ENCODE peak calls at places on chromosomes 3 and 15, in four cellular contexts. B is left lung, Y is foreskin fibroblast, Q is bronchial epithelial cell. F is an unnamed sample.

GRCh38 chr3:165185707-165186327 is 10.4 kb downstream of the SLITRK3 start:
- DNase-seq in Y (peak), B (no peak), Q (peak), F (peak)

GRCh38 chr3:32246079-32246675 is 7.7 kb downstream of the CMTM8 start:
- DNase-seq in B (no peak), Q (peak), Y (no peak), F (no peak)

GRCh38 chr3:24773798-24774197 is 279.1 kb upstream of the THRB start:
- DNase-seq in B (no peak), Q (peak), Y (peak), F (peak)

GRCh38 chr3:191296041-191296541 is 33.1 kb upstream of the CCDC50 start:
- DNase-seq in Q (no peak), B (no peak), Y (no peak), F (no peak)

GRCh38 chr3:89606151-89606550 is 498.7 kb downstream of the EPHA3 start:
- DNase-seq in Q (peak), B (no peak), Y (peak), F (peak)

GRCh38 chr15:46409879-46410278 is 775.0 kb downstream of the SQOR start:
- DNase-seq in Q (no peak), Y (peak), B (no peak), F (no peak)

GRCh38 chr15:57647791-57648130 is 56.1 kb downstream of the MYZAP start:
- DNase-seq in Y (peak), B (no peak), Q (peak), F (peak)

GRCh38 chr15:54812383-54812782 is 384.4 kb downstream of the RSL24D1 start:
- DNase-seq in Y (no peak), Q (no peak), B (no peak), F (no peak)

GRCh38 chr15:85044251-85044853 is 62.7 kb downstream of the PDE8A start:
- DNase-seq in Q (peak), B (no peak), Y (peak), F (peak)

GRCh38 chr15:35753486-35753885 is 207.5 kb upstream of the DPH6 start:
- DNase-seq in Y (peak), Q (peak), B (no peak), F (peak)

GRCh38 chr3:197137741-197138140 is 108.1 kb upstream of the MELTF start:
- DNase-seq in B (peak), Q (no peak), Y (no peak), F (no peak)

GRCh38 chr15:89104172-89104564 is 15.9 kb downstream of the ABHD2 start:
- DNase-seq in Y (peak), B (no peak), Q (no peak), F (peak)
- TF ChIP-seq CTCF in Y (no peak), B (no peak), Q (no peak), F (no peak)

DNA sequence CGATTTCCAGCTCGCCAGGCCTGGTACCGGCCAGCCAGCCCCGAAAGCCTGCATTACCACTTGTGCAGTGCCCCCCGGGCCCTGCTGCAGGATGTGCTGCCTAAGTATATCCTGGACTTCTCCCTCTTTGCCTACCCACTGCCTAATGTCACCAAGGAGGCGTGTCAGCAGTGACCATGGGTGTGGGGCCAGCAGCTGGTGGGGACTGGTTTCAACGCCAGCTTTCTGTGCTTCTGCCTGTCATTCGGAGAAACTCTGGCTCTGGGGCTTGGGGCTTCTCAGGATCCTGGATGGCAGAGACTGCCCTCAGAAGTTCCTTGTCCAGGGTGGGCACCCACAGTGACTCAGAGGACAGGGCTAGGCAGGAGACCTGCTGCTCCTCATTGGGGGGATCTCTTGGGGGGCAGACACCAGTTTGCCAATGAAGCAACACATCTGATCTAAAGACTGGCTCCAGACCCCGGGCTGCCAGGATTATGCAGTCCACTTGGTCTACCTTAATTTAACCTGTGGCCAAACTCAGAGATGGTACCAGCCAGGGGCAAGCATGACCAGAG is 1.5 kb downstream of the CHST14 start:
- DNase-seq in Q (no peak), B (no peak), Y (no peak), F (no peak)
- H3K4me3 ChIP-seq in Q (no peak), B (peak), Y (peak), F (peak)

GRCh38 chr3:185721970-185722369 is 102.9 kb downstream of the IGF2BP2 start:
- DNase-seq in Q (no peak), B (no peak), Y (no peak), F (no peak)
- TF ChIP-seq CTCF in Q (no peak), B (no peak), Y (no peak), F (no peak)

GRCh38 chr15:73048624-73049295 is 3.5 kb upstream of the NEO1 start:
- DNase-seq in Y (no peak), Q (no peak), B (no peak), F (no peak)

GRCh38 chr15:73049564-73050215 is 2.6 kb upstream of the NEO1 start:
- DNase-seq in B (no peak), Y (no peak), Q (no peak), F (no peak)

GRCh38 chr15:73051811-73052678 is at the start of gene NEO1:
- DNase-seq in B (peak), Y (peak), Q (peak), F (peak)

GRCh38 chr15:73051402-73051810 is 857 bp upstream of the NEO1 start:
- DNase-seq in Q (peak), B (peak), Y (no peak), F (no peak)

DNA sequence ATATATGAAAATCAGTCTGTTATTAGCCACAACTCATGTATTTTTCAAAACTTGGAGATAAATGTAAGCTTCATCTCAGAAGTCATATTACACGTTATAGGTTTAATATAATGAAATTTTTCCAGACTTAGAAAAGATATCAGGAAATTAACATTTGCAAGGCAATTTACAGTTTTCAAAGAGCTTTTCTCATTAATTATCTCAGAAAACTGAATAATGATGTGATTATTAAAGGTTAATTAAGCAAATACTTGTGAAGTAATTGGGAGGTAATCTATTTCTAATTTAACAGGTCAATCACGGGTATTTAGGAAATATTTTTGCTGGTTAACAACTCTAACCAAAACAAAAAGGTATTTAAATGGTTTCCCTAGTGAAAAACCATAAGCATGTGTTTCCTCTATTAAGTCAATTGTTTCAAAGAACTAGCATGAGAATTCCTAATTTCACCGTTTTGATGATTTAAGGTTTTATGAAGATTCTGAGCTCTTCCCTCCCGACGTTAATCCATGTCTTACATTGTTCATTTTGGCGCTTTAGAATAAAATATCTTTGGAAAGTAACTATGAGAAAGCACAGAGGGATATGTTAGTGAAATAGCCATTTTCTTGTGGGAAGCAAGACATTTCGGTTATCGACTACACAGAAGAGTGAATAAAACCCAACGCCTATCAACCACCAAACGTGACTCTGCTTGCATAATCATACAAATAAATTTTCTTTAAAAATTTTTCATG is 1.5 kb upstream of the NEO1 start:
- DNase-seq in B (no peak), Q (no peak), Y (peak), F (no peak)
- H3K4me3 ChIP-seq in B (peak), Q (peak), Y (peak), F (no peak)

GRCh38 chr15:82679626-82680199 is 30.0 kb downstream of the AP3B2 start:
- DNase-seq in Y (no peak), Q (no peak), B (peak), F (no peak)

GRCh38 chr15:82674873-82675272 is 27.7 kb upstream of the CPEB1 start:
- DNase-seq in B (no peak), Y (no peak), Q (no peak), F (no peak)

GRCh38 chr15:82681371-82681770 is 28.3 kb downstream of the AP3B2 start:
- DNase-seq in B (peak), Y (no peak), Q (no peak), F (no peak)

GRCh38 chr15:82677720-82678323 is 30.7 kb upstream of the CPEB1 start:
- DNase-seq in Q (no peak), Y (no peak), B (no peak), F (no peak)

DNA sequence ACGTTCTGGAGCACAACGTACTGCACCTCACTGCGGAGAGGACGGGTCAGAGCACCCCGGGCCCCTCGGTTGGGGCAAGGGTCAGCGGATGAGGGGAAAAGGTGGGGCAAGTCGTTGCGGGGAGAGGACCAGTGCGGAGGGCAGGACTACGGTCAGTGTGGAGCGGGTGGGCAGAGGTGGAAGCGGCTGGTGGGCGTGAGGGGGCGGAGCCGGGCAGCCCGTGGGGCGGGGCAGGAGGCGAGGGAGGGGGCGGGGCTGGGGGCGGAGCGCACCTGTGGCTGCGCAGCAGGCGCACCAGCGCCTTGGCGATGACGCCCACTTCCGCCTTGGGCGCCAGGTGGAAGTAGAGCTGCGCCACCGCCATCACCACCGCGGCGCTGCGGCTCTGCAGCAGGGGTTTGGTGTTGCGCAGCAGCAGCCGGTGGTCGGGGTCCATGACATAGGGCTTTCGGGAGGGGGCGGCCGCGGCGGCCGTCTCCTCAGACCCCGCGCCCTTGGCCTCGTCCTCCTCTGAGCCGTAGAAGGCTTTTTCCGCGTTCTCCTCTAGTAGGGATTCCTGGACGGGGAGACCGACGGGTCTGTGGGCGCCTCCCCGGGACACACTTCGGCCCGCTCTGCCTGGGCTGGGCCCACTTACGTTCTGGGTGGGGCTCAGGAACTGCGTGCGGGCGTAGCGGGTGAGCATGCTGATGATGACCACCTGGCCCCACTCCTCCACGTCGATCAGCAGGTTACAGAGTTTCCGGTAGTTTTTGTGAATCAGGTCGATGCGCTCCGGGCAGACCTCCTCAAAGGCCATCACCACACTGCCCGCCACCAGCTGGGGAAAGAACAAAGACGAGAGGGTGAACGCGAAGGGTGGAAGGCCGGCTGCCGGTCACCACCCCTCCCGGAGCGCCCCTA is 29.2 kb downstream of the AP3B2 start:
- DNase-seq in Y (no peak), B (peak), Q (peak), F (no peak)
- TF ChIP-seq CTCF in Y (no peak), B (no peak), Q (peak), F (no peak)

DNA sequence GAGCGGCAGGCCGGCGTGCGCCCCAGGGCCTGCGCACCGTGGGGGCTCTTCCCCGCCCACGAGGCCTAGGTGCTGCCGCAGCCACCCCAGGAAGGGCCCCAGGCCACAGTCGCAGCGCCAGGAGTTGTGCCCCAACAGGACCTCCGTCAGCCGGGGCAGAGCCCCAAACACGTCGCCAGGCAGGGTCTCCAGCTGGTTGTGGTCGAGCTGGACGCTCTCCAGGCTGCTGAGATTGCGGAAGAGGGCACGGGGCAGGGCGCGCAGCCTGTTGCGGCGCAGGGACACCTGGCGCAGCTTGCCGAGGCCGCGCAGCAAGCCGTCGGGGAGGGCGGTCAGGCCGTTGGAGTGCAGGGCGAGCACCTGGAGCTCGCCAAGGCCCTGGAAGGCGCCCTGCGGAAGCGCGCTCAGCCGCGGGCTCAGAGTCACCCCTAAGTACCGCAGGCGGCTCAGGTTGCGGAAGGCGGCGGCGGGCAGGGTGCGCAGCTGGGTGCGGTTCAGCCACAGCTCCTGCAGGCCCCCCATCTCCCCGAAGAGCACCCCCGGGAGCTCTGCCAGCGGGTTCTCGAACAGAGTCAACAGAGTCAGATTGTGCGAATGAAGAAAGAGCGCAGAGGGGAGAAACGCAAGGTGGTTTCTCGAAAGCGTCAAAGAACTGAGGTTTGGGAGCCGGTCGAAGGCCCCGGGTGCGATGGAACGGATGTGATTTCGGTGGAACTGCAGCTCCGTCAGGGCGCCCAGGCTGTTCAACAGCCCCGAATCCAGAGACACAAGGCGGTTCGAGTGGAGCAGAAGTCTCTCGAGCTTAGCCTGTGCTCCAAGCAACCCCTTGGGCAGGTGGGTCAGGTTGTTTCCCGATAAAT is 1.9 kb downstream of the GP5 start:
- DNase-seq in B (peak), Y (no peak), Q (peak), F (peak)
- H3K4me3 ChIP-seq in B (peak), Y (no peak), Q (peak), F (no peak)

DNA sequence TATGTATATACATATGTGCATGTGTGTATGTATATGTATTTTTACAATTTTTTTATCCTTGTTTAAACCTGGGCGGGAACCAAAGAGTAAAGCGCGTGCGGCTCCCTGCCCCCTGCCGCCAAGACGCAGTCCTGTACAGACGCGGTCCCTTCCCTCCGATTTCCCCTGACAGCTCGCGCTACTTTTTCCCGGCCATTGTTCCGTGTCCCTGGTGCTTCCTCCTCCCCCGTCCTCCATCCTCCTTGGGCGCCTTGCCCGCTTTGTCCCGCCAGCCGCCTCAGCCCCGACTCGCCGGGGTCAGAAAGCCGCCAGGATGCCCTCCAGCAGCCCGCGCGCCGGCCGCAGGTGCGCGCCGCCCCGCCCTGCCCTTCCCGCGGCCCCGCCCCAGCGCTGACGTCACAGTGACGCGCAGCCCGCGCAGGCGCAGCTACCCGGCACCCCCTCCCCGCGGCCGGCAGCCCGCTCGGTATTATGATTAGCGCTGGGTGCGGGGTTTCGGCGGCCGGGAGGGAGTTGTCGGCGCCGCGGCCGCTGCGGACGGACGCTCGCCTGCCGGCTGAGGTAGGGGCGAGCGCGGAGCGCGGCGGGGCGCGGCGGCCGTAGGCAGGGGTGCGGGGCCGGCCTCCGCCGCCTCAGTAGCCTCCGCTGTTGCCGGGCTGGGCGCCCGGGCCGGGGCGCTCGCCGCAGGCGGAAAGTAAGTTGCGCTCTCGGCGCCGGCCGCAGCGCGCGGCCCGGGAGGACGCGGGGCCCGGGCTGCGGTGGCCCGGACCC is at the start of gene SNRK:
- DNase-seq in Y (peak), B (peak), Q (peak), F (peak)
- TF ChIP-seq CTCF in Y (peak), B (no peak), Q (peak), F (peak)

DNA sequence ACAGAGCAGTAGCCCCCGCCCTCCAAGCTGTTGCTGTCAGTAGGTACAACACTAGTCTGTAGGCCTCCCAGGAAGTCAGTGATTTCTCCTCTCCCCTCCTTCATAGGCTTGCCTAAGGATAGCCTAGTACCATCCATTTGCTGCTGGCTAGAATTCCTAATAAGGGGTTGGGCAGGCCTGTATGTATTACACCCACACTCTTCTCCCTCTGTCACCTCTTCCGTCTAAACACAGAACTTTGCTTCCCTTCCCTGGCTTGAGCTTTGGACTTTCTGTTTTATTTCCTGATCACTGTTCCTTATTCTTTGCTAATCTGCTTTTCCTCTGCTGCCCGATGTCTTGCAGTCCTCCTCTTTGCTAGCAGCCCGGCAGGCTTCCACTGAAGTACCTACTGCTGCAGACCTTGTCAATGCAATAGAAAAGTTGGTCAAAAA is 93.4 kb upstream of the UMPS start:
- DNase-seq in Q (no peak), Y (no peak), B (no peak), F (no peak)
- H3K4me3 ChIP-seq in Q (no peak), Y (no peak), B (no peak), F (no peak)

DNA sequence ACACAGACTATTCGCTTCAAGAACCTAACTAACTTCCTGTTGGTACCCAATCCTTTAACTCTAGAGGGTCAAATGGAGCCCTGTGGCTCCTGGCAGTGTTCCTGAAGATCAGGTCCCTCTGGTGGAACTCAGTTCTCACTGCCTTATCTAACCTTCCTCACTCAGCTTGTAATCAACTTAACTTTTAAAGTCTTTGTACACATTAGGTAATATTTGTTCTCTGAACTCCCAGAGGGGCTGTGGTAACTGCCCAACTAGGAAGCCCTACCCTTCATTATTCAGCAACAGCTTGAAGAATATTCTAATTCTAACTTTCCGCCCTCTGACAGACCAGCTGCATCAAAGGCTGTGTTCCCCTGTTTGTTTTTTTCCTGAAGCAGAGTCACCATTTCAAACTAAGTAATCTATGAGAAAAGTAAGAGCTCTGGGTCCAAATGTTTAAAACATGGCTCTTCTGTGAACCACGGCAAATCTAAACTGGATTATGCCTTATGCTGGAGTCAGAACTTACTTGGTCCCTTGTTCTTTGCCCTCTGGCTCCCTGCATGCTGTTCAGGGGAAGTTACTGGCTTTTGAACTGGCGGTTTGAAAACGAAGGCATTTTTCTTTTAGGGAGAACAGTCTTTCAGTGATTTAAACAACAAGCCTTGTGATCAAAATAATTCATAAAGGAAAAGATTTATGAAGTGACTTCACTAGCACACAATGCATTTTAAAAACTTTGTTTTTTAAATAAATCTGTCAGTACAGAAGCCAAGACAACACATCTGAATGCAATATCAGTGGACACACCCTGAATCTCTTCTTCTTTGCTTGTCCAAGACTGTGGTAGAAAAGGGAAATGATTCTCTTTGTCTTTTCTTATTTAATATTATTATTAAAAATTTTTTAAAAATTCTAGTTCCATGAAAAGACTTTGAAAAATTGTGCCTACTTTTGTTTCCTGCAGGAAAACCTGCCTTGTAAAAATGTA is 365.6 kb downstream of the TIGIT start:
- DNase-seq in Q (no peak), Y (peak), B (no peak), F (peak)
- TF ChIP-seq CTCF in Q (no peak), Y (no peak), B (no peak), F (peak)